ENCODE peak calls at places on chromosome 1, in ten cellular contexts. S is stimulated activated CD8-positive, alpha-beta memory T cell treated with anti-CD3 and anti-CD28 coated beads, Interleukin-4, amount 100 ng/mL, for 24 hours; O is sigmoid colon; U is GM23248; C is NT2/D1; J is upper lobe of right lung; G is AG09309; I is aorta; Z is fibroblast of gingiva; T is activated naive CD4-positive, alpha-beta T cell treated with anti-CD3 and anti-CD28 coated beads, Interleukin-2, amount 50 U/mL, for 16 hours. F is an unnamed sample.

GRCh38 chr1:66380452-66381212 is 153.3 kb upstream of the SGIP1 start:
- DNase-seq in O (no peak), T (no peak), I (peak), S (no peak), J (no peak), C (no peak), Z (peak), U (peak), G (no peak), F (no peak)

GRCh38 chr1:182004601-182005000 is 56.9 kb downstream of the ZNF648 start:
- DNase-seq in C (no peak), O (no peak), J (no peak), Z (no peak), I (no peak), S (no peak), T (no peak), U (no peak), G (no peak), F (no peak)

GRCh38 chr1:231683439-231684165 is 57.0 kb downstream of the DISC1 start:
- DNase-seq in T (no peak), I (no peak), S (no peak), J (no peak), C (no peak), O (no peak), Z (no peak), U (no peak), G (no peak), F (no peak)

GRCh38 chr1:14887044-14887443 is 266.5 kb upstream of the TMEM51 start:
- DNase-seq in O (no peak), Z (no peak), U (no peak), S (no peak), I (no peak), C (no peak), T (no peak), G (no peak), J (no peak), F (no peak)

GRCh38 chr1:101081496-101082282 is 56.1 kb upstream of the DPH5 start:
- DNase-seq in T (peak), C (no peak), J (no peak), Z (no peak), I (no peak), S (peak), G (no peak), O (no peak), U (no peak), F (no peak)

GRCh38 chr1:25590096-25590824 is 26.3 kb upstream of the MAN1C1 start:
- DNase-seq in T (no peak), U (peak), S (no peak), Z (peak), J (peak), I (peak), O (no peak), C (no peak), G (no peak), F (no peak)

GRCh38 chr1:5108740-5109139 is 454.3 kb downstream of the AJAP1 start:
- DNase-seq in T (no peak), S (no peak), Z (no peak), G (no peak), C (no peak), O (no peak), J (no peak), I (no peak), U (no peak), F (no peak)

GRCh38 chr1:172903581-172904220 is 147.0 kb downstream of the TNFSF18 start:
- DNase-seq in Z (peak), I (no peak), G (no peak), C (no peak), S (no peak), T (no peak), J (no peak), O (no peak), U (peak), F (no peak)

GRCh38 chr1:72137665-72138064 is 144.7 kb downstream of the NEGR1 start:
- DNase-seq in I (no peak), C (no peak), O (no peak), T (no peak), J (no peak), S (no peak), Z (no peak), U (peak), G (no peak), F (no peak)

GRCh38 chr1:2314297-2314802 is 77.0 kb downstream of the MORN1 start:
- DNase-seq in Z (peak), S (no peak), T (no peak), I (peak), C (peak), G (no peak), U (peak), J (peak), O (peak), F (peak)

GRCh38 chr1:108852141-108852540 is 4.8 kb downstream of the AKNAD1 start:
- DNase-seq in Z (peak), O (no peak), G (no peak), C (no peak), I (no peak), J (no peak), U (peak), T (no peak), S (no peak), F (no peak)

F was measured in iPS DF 19.7.